ENCODE peak calls at places on chromosome 10, in five cellular contexts. Y is NCI-H1105 treated with DMSO at 0.1 percent for 48 hours; D is NB4; S is naive thymus-derived CD8-positive, alpha-beta T cell; A is left cardiac atrium. C is an unnamed sample.
A peak's percentile ranks its signal among the peaks of the same experiment; 100 is the strongest.

GRCh38 chr10:132987671-132988571 is 45.6 kb upstream of the CFAP46 start:
- DNase-seq in S (no peak), D (peak; percentile 60), Y (no peak), A (peak; percentile 52), C (no peak)

GRCh38 chr10:10826125-10826524 is 191.5 kb upstream of the CELF2 start:
- DNase-seq in D (no peak), S (no peak), A (no peak), Y (no peak), C (no peak)

GRCh38 chr10:133394064-133394663 is at the start of gene MTG1:
- DNase-seq in A (peak; percentile 96), Y (peak; percentile 75), D (peak; percentile 97), S (peak; percentile 94), C (peak; percentile 94)

GRCh38 chr10:21721000-21721670 is 187.1 kb downstream of the MLLT10 start:
- DNase-seq in Y (no peak), A (no peak), D (no peak), S (no peak), C (no peak)

GRCh38 chr10:119495061-119495505 is 47.4 kb downstream of the RGS10 start:
- DNase-seq in Y (no peak), D (no peak), A (no peak), S (no peak), C (no peak)

GRCh38 chr10:5882961-5883360 is 6.7 kb downstream of the ANKRD16 start:
- DNase-seq in A (no peak), Y (no peak), D (no peak), S (no peak), C (no peak)

GRCh38 chr10:62492012-62492869 is 118.1 kb downstream of the ZNF365 start:
- DNase-seq in A (no peak), S (no peak), Y (peak; percentile 26), D (peak; percentile 98), C (peak; percentile 27)

GRCh38 chr10:69892436-69893215 is 90.9 kb downstream of the COL13A1 start:
- DNase-seq in D (no peak), A (no peak), S (no peak), Y (no peak), C (no peak)

GRCh38 chr10:72951760-72952159 is 2.8 kb downstream of the PLA2G12B start:
- DNase-seq in S (no peak), A (no peak), Y (no peak), D (no peak), C (no peak)

GRCh38 chr10:90862908-90863514 is 5.2 kb upstream of the HTR7 start:
- DNase-seq in D (peak; percentile 45), Y (peak; percentile 11), S (no peak), A (no peak), C (peak; percentile 25)

GRCh38 chr10:110268442-110268841 is 36.3 kb downstream of the SMNDC1 start:
- DNase-seq in S (no peak), D (no peak), Y (no peak), A (no peak), C (no peak)

GRCh38 chr10:104880655-104881222 is 239.6 kb downstream of the SORCS3 start:
- DNase-seq in S (no peak), D (no peak), A (no peak), Y (no peak), C (no peak)

GRCh38 chr10:97818572-97818971 is 31.1 kb upstream of the GOLGA7B start:
- DNase-seq in D (no peak), Y (no peak), S (no peak), A (no peak), C (no peak)

GRCh38 chr10:19412531-19412930 is 363.9 kb downstream of the MALRD1 start:
- DNase-seq in A (no peak), Y (no peak), S (no peak), D (peak; percentile 10), C (no peak)

GRCh38 chr10:101014230-101014884 is 14.7 kb downstream of the LZTS2 start:
- DNase-seq in D (peak; percentile 73), A (peak; percentile 86), S (peak; percentile 54), Y (peak; percentile 31), C (peak; percentile 71)

GRCh38 chr10:79142064-79142491 is 73.3 kb downstream of the ZMIZ1 start:
- DNase-seq in S (no peak), D (peak; percentile 61), A (peak; percentile 71), Y (no peak), C (no peak)

GRCh38 chr10:129941199-129942018 is 22.7 kb downstream of the EBF3 start:
- DNase-seq in A (no peak), S (no peak), D (no peak), Y (no peak), C (no peak)

GRCh38 chr10:58556516-58556915 is 43.8 kb downstream of the BICC1 start:
- DNase-seq in A (no peak), S (no peak), Y (no peak), D (no peak), C (no peak)

GRCh38 chr10:116029826-116030225 is 243.2 kb downstream of the GFRA1 start:
- DNase-seq in A (no peak), D (no peak), Y (no peak), S (no peak), C (no peak)

C was measured in naive B cell.